ENCODE peak calls at places on chromosomes 4 and X, in four cellular contexts. S is OCI-LY7, X is heart left ventricle, D is H1. F is an unnamed sample.

GRCh38 chr4:38788327-38788726 is 5.5 kb upstream of the TLR10 start:
- DNase-seq in S (no peak), X (no peak), D (no peak), F (no peak)

GRCh38 chr4:140296335-140296753 is 77.1 kb upstream of the SCOC start:
- DNase-seq in S (no peak), X (peak; percentile 23), D (no peak), F (no peak)

GRCh38 chr4:73721901-73722300 is 18.5 kb upstream of the CXCL8 start:
- DNase-seq in S (no peak), X (no peak), D (no peak), F (no peak)

GRCh38 chr4:187019896-187020295 is 296.2 kb upstream of the FAT1 start:
- DNase-seq in S (no peak), X (no peak), D (peak; percentile 13), F (no peak)

GRCh38 chr4:75584067-75584466 is 28.2 kb downstream of the ODAPH start:
- DNase-seq in S (no peak), X (no peak), D (no peak), F (no peak)

GRCh38 chr4:13912966-13913365 is 285.4 kb upstream of the BOD1L1 start:
- DNase-seq in S (no peak), X (no peak), D (no peak), F (no peak)

GRCh38 chrX:57044226-57044625 is 48.9 kb upstream of the SPIN3 start:
- DNase-seq in S (no peak), X (no peak), D (no peak), F (no peak)

GRCh38 chr4:133154725-133155124 is 5.6 kb downstream of the PCDH10 start:
- DNase-seq in S (peak; percentile 2), X (no peak), D (no peak), F (no peak)

GRCh38 chrX:119391279-119391678 is 7.9 kb upstream of the SLC25A43 start:
- DNase-seq in S (peak; percentile 29), X (no peak), D (no peak), F (no peak)

GRCh38 chr4:173498023-173498422 is 32.0 kb downstream of the HAND2 start:
- DNase-seq in S (peak; percentile 31), X (no peak), D (no peak), F (no peak)

GRCh38 chr4:5892321-5893012 is 419 bp downstream of the CRMP1 start:
- DNase-seq in S (no peak), X (no peak), D (no peak), F (no peak)

GRCh38 chr4:77190053-77190452 is 33.0 kb downstream of the CCNG2 start:
- DNase-seq in S (no peak), X (no peak), D (no peak), F (no peak)

GRCh38 chr4:177250056-177250696 is 59.5 kb upstream of the NEIL3 start:
- DNase-seq in S (peak; percentile 54), X (peak; percentile 53), D (peak; percentile 69), F (peak; percentile 65)

GRCh38 chr4:85478576-85478975 is 3.6 kb downstream of the ARHGAP24 start:
- DNase-seq in S (no peak), X (no peak), D (no peak), F (no peak)

GRCh38 chr4:150257338-150257737 is 179.1 kb downstream of the DCLK2 start:
- DNase-seq in S (no peak), X (no peak), D (no peak), F (peak; percentile 79)

GRCh38 chr4:1168291-1169031 is 3.9 kb downstream of the SPON2 start:
- DNase-seq in S (no peak), X (no peak), D (no peak), F (no peak)

GRCh38 chrX:6041630-6042029 is 187.0 kb downstream of the NLGN4X start:
- DNase-seq in S (no peak), X (no peak), D (no peak), F (no peak)

GRCh38 chr4:107279729-107280128 is 243.6 kb upstream of the DKK2 start:
- DNase-seq in S (no peak), X (no peak), D (no peak), F (no peak)

GRCh38 chr4:25103423-25103822 is 56.8 kb downstream of the SEPSECS start:
- DNase-seq in S (no peak), X (no peak), D (no peak), F (no peak)

GRCh38 chr4:107044170-107044569 is 8.1 kb upstream of the DKK2 start:
- DNase-seq in S (peak; percentile 1), X (no peak), D (no peak), F (no peak)

GRCh38 chr4:118034061-118034785 is at the start of gene NDST3:
- DNase-seq in S (no peak), X (no peak), D (no peak), F (peak; percentile 41)
- TF ChIP-seq CTCF in S (peak; percentile 13), X (no peak), D (peak; percentile 82), F (no peak)

DNA sequence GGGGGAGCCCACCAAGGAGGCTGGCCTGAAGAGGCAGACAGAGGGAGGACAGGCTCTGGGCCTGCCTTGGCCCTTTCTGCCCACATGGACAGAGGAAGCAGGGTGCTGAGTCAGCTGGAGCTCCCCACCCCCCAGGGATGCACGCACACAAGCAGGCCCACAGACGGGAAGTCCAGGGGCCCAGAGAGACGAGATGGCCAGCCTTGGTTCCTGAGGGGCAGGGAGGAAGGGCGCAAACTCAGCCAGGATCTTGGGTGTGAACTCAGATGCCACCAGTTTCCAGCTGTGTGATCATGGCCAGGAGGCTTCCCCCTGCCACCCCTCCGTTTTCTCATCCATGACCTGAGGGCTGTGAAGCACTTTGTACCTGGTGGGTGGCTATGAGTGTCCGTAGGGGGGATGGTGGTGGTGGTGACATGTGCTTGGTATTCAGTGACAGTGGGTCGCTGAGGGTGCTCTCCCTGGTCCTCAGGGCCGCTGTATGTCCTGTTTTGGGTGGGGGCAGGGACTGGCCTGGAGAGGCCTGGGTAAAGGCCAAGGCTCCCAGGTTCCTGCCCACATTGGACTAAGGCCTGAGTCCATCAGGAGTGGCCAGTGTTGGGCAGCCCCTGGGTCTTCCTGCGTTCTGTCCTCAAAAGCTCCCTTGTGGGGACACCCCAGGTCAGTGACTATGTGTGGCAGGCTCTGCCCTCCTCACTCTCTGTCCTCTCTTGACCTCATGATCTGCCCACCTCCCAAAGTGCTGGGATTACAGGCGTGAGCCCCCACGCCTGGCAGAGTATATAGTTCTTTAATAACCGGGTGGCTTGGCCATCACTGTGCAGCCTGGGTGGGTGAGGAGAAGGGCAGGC is 2.0 kb downstream of the SH3BP2 start:
- DNase-seq in S (no peak), X (peak; percentile 76), D (no peak), F (peak; percentile 86)
- H3K4me1 ChIP-seq in S (peaks cover 30% of the 10 kb centered on the region), X (peaks cover 85% of the 10 kb centered on the region), D (peaks cover 2% of the 10 kb centered on the region), F (peaks cover 60% of the 10 kb centered on the region)

GRCh38 chrX:149830192-149830873 is 48.6 kb downstream of the MAGEA9 start:
- DNase-seq in S (no peak), X (no peak), D (no peak), F (no peak)
- H3K4me3 ChIP-seq in S (no peak overlapping the region), X (no peak overlapping the region), D (peak overlapping the region; percentile 56), F (no peak overlapping the region)

GRCh38 chrX:26442340-26442739 is 226.4 kb downstream of the MAGEB5 start:
- DNase-seq in S (no peak), X (no peak), D (no peak), F (no peak)
- TF ChIP-seq CTCF in S (peak; percentile 55), X (no peak), D (peak; percentile 50), F (no peak)

GRCh38 chr4:55611358-55612059 is 19.5 kb upstream of the PDCL2 start:
- DNase-seq in S (no peak), X (no peak), D (no peak), F (no peak)
- H3K4me1 ChIP-seq in S (no peaks in the 10 kb centered on the region), X (no peaks in the 10 kb centered on the region), D (no peaks in the 10 kb centered on the region), F (no peaks in the 10 kb centered on the region)

DNA sequence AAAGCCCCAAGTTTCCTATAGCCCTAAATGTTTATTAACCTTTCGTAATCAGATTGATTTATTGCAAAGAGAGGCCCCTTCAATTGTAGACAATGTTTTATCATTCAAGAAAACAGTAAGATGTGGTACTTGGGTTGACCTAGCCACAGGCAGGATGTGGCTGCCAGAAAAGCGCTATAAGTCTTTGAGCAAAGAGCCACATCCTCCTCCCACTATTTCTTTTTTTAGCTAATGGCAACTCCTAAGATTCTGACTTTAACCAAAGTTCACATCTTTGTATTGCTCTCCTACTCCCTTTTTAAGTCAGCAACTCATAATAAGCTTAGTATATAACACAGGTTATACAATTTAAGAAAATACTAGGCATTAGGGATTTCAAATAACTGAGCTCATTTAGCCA is 70.7 kb upstream of the PPP3CA start:
- DNase-seq in S (no peak), X (no peak), D (no peak), F (no peak)
- H3K4me3 ChIP-seq in S (no peak overlapping the region), X (no peak overlapping the region), D (no peak overlapping the region), F (no peak overlapping the region)

GRCh38 chr4:89296871-89297270 is 10.7 kb downstream of the GPRIN3 start:
- DNase-seq in S (no peak), X (no peak), D (no peak), F (no peak)
- TF ChIP-seq CTCF in S (no peak), X (no peak), D (no peak), F (no peak)

GRCh38 chr4:182855877-182856276 is 61.3 kb downstream of the DCTD start:
- DNase-seq in S (no peak), X (no peak), D (no peak), F (no peak)
- H3K4me1 ChIP-seq in S (no peaks in the 10 kb centered on the region), X (no peaks in the 10 kb centered on the region), D (no peaks in the 10 kb centered on the region), F (no peaks in the 10 kb centered on the region)

GRCh38 chr4:113675731-113676707 is 85.5 kb downstream of the CAMK2D start:
- DNase-seq in S (no peak), X (no peak), D (no peak), F (no peak)
- H3K4me3 ChIP-seq in S (no peak overlapping the region), X (no peak overlapping the region), D (no peak overlapping the region), F (no peak overlapping the region)

DNA sequence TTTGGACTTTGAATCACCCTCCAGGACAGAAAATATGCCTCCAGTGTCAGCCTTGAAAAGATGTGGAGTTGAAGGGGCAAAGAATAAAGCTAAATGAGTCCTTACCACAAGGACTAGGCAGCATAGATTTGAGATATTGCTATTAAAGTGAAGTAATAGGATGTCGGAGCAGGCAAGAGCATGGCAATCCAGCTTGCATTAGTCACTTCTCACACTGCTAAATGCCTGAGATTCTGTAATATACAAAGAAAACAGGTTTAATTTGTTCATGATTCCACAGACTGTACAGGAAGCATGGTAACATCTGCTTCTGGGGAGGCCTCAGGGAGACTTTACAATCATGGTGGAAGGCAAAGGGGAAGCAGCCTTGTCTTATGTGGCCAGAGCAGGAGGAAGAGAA is 109.8 kb upstream of the PCDH7 start:
- DNase-seq in S (no peak), X (no peak), D (no peak), F (no peak)
- TF ChIP-seq CTCF in S (no peak), X (no peak), D (no peak), F (no peak)

F was measured in mucosa of descending colon.